ENCODE peak calls at places on chromosomes 4 and X, in ten cellular contexts. One of them, this sample, is unnamed.

GRCh38 chrX:66001596-66001995 is 38.3 kb downstream of the VSIG4 start:
- DNase-seq in right lobe of liver: no peak
- DNase-seq in CD8-positive, alpha-beta memory T cell: no peak
- DNase-seq in IMR-90: no peak
- DNase-seq in activated CD4-positive, alpha-beta T cell treated with anti-CD3 and anti-CD28 coated beads for 48 hours: no peak
- DNase-seq in NCI-H1105: no peak
- DNase-seq in HS-5: no peak
- DNase-seq in NCI-H2029: no peak
- DNase-seq in T follicular helper cell: no peak
- DNase-seq in fibroblast of pulmonary artery: no peak
- DNase-seq in this sample: no peak

GRCh38 chr4:87492617-87493016 is 36.6 kb downstream of the SPARCL1 start:
- DNase-seq in right lobe of liver: peak
- DNase-seq in CD8-positive, alpha-beta memory T cell: no peak
- DNase-seq in IMR-90: no peak
- DNase-seq in activated CD4-positive, alpha-beta T cell treated with anti-CD3 and anti-CD28 coated beads for 48 hours: no peak
- DNase-seq in NCI-H1105: no peak
- DNase-seq in HS-5: no peak
- DNase-seq in NCI-H2029: no peak
- DNase-seq in T follicular helper cell: no peak
- DNase-seq in fibroblast of pulmonary artery: peak
- DNase-seq in this sample: no peak

GRCh38 chrX:111442791-111443190 is 30.8 kb upstream of the DCX start:
- DNase-seq in right lobe of liver: no peak
- DNase-seq in CD8-positive, alpha-beta memory T cell: no peak
- DNase-seq in IMR-90: no peak
- DNase-seq in activated CD4-positive, alpha-beta T cell treated with anti-CD3 and anti-CD28 coated beads for 48 hours: no peak
- DNase-seq in NCI-H1105: no peak
- DNase-seq in HS-5: no peak
- DNase-seq in NCI-H2029: no peak
- DNase-seq in T follicular helper cell: no peak
- DNase-seq in fibroblast of pulmonary artery: no peak
- DNase-seq in this sample: no peak

GRCh38 chr4:17260395-17260907 is 251.4 kb downstream of the QDPR start:
- DNase-seq in right lobe of liver: no peak
- DNase-seq in CD8-positive, alpha-beta memory T cell: no peak
- DNase-seq in IMR-90: no peak
- DNase-seq in activated CD4-positive, alpha-beta T cell treated with anti-CD3 and anti-CD28 coated beads for 48 hours: peak
- DNase-seq in NCI-H1105: no peak
- DNase-seq in HS-5: no peak
- DNase-seq in NCI-H2029: no peak
- DNase-seq in T follicular helper cell: no peak
- DNase-seq in fibroblast of pulmonary artery: no peak
- DNase-seq in this sample: no peak

GRCh38 chrX:18348047-18348446 is 6.4 kb downstream of the SCML2 start:
- DNase-seq in right lobe of liver: no peak
- DNase-seq in CD8-positive, alpha-beta memory T cell: no peak
- DNase-seq in IMR-90: no peak
- DNase-seq in activated CD4-positive, alpha-beta T cell treated with anti-CD3 and anti-CD28 coated beads for 48 hours: no peak
- DNase-seq in NCI-H1105: no peak
- DNase-seq in HS-5: no peak
- DNase-seq in NCI-H2029: no peak
- DNase-seq in T follicular helper cell: no peak
- DNase-seq in fibroblast of pulmonary artery: no peak
- DNase-seq in this sample: no peak

GRCh38 chr4:142128529-142128928 is 492.1 kb downstream of the IL15 start:
- DNase-seq in right lobe of liver: no peak
- DNase-seq in CD8-positive, alpha-beta memory T cell: no peak
- DNase-seq in IMR-90: peak
- DNase-seq in activated CD4-positive, alpha-beta T cell treated with anti-CD3 and anti-CD28 coated beads for 48 hours: no peak
- DNase-seq in NCI-H1105: no peak
- DNase-seq in HS-5: no peak
- DNase-seq in NCI-H2029: no peak
- DNase-seq in T follicular helper cell: no peak
- DNase-seq in fibroblast of pulmonary artery: peak
- DNase-seq in this sample: no peak

GRCh38 chrX:72079607-72080006 is 52.1 kb downstream of the RTL5 start:
- DNase-seq in right lobe of liver: no peak
- DNase-seq in CD8-positive, alpha-beta memory T cell: no peak
- DNase-seq in IMR-90: no peak
- DNase-seq in activated CD4-positive, alpha-beta T cell treated with anti-CD3 and anti-CD28 coated beads for 48 hours: no peak
- DNase-seq in NCI-H1105: no peak
- DNase-seq in HS-5: no peak
- DNase-seq in NCI-H2029: no peak
- DNase-seq in T follicular helper cell: no peak
- DNase-seq in fibroblast of pulmonary artery: peak
- DNase-seq in this sample: no peak

GRCh38 chr4:87949961-87950360 is 25.6 kb upstream of the SPP1 start:
- DNase-seq in right lobe of liver: no peak
- DNase-seq in CD8-positive, alpha-beta memory T cell: no peak
- DNase-seq in IMR-90: peak
- DNase-seq in activated CD4-positive, alpha-beta T cell treated with anti-CD3 and anti-CD28 coated beads for 48 hours: no peak
- DNase-seq in NCI-H1105: no peak
- DNase-seq in HS-5: no peak
- DNase-seq in NCI-H2029: peak
- DNase-seq in T follicular helper cell: no peak
- DNase-seq in fibroblast of pulmonary artery: peak
- DNase-seq in this sample: no peak

GRCh38 chr4:101288365-101289145 is 58.8 kb downstream of the PPP3CA start:
- DNase-seq in right lobe of liver: no peak
- DNase-seq in CD8-positive, alpha-beta memory T cell: no peak
- DNase-seq in IMR-90: peak
- DNase-seq in activated CD4-positive, alpha-beta T cell treated with anti-CD3 and anti-CD28 coated beads for 48 hours: no peak
- DNase-seq in NCI-H1105: no peak
- DNase-seq in HS-5: no peak
- DNase-seq in NCI-H2029: no peak
- DNase-seq in T follicular helper cell: no peak
- DNase-seq in fibroblast of pulmonary artery: peak
- DNase-seq in this sample: peak